ENCODE peak calls at places on chromosomes 5 and 9, in eight cellular contexts. Z is PC-3, P is MM.1S, L is GM23338, U is hepatocyte, Q is HCT116, Y is SK-N-SH, V is neural progenitor cell. J is an unnamed sample.

GRCh38 chr9:79639354-79639753 is 67.6 kb downstream of the TLE4 start:
- DNase-seq in Z (peak; percentile 59), P (no peak), L (no peak), U (no peak), Q (no peak), Y (no peak), V (no peak), J (no peak)

GRCh38 chr9:105114318-105114717 is 130.1 kb upstream of the SLC44A1 start:
- DNase-seq in Z (no peak), P (no peak), L (no peak), U (no peak), Q (no peak), Y (no peak), V (no peak), J (peak; percentile 33)

GRCh38 chr5:149301744-149302380 is 30.2 kb downstream of the AFAP1L1 start:
- DNase-seq in Z (no peak), P (no peak), L (no peak), U (no peak), Q (no peak), Y (no peak), V (no peak), J (no peak)

GRCh38 chr5:32785639-32786216 is 74.6 kb downstream of the NPR3 start:
- DNase-seq in Z (peak; percentile 73), P (peak; percentile 15), L (no peak), U (no peak), Q (peak; percentile 7), Y (no peak), V (no peak), J (no peak)

GRCh38 chr5:137199966-137200365 is 299.2 kb downstream of the SPOCK1 start:
- DNase-seq in Z (peak; percentile 44), P (no peak), L (peak; percentile 21), U (no peak), Q (no peak), Y (no peak), V (no peak), J (no peak)

GRCh38 chr5:157827429-157827828 is 31.5 kb downstream of the CLINT1 start:
- DNase-seq in Z (no peak), P (no peak), L (no peak), U (no peak), Q (no peak), Y (no peak), V (no peak), J (no peak)

GRCh38 chr5:137833463-137833862 is 34.2 kb upstream of the MYOT start:
- DNase-seq in Z (peak; percentile 90), P (no peak), L (peak; percentile 64), U (peak; percentile 84), Q (peak; percentile 92), Y (no peak), V (no peak), J (no peak)

GRCh38 chr9:98057095-98057799 is 715 bp downstream of the NANS start:
- DNase-seq in Z (no peak), P (peak; percentile 56), L (peak; percentile 30), U (no peak), Q (no peak), Y (no peak), V (peak; percentile 4), J (peak; percentile 37)

GRCh38 chr5:72151646-72152045 is 44.4 kb downstream of the MAP1B start:
- DNase-seq in Z (no peak), P (no peak), L (no peak), U (no peak), Q (no peak), Y (no peak), V (no peak), J (no peak)

GRCh38 chr5:95727764-95728191 is 3.4 kb upstream of the RHOBTB3 start:
- DNase-seq in Z (peak; percentile 55), P (peak; percentile 42), L (peak; percentile 5), U (peak; percentile 44), Q (no peak), Y (peak; percentile 31), V (no peak), J (peak; percentile 52)

GRCh38 chr5:66877843-66878242 is 281.6 kb downstream of the MAST4 start:
- DNase-seq in Z (peak; percentile 39), P (no peak), L (no peak), U (no peak), Q (no peak), Y (no peak), V (no peak), J (no peak)

GRCh38 chr5:165616550-165617430 is 2111.4 kb downstream of the MAT2B start:
- DNase-seq in Z (peak; percentile 4), P (no peak), L (peak; percentile 46), U (no peak), Q (no peak), Y (no peak), V (peak; percentile 25), J (no peak)
- H3K27ac ChIP-seq in Z (no peak overlapping the region), P (no peak overlapping the region), L (peak overlapping the region; percentile 51), U (no peak overlapping the region), Q (no peak overlapping the region), Y (no peak overlapping the region), V (no peak overlapping the region), J (no peak overlapping the region)

GRCh38 chr9:124454791-124455443 is 4.7 kb downstream of the ADGRD2 start:
- DNase-seq in Z (no peak), P (no peak), L (no peak), U (no peak), Q (no peak), Y (peak; percentile 32), V (no peak), J (no peak)

GRCh38 chr9:124455820-124456219 is 5.6 kb downstream of the ADGRD2 start:
- DNase-seq in Z (no peak), P (no peak), L (no peak), U (no peak), Q (no peak), Y (no peak), V (no peak), J (no peak)

GRCh38 chr9:124457887-124458431 is 7.7 kb downstream of the ADGRD2 start:
- DNase-seq in Z (no peak), P (no peak), L (no peak), U (no peak), Q (no peak), Y (no peak), V (no peak), J (no peak)

GRCh38 chr9:124457079-124457886 is 7.0 kb downstream of the ADGRD2 start:
- DNase-seq in Z (no peak), P (no peak), L (no peak), U (no peak), Q (no peak), Y (no peak), V (no peak), J (no peak)

DNA sequence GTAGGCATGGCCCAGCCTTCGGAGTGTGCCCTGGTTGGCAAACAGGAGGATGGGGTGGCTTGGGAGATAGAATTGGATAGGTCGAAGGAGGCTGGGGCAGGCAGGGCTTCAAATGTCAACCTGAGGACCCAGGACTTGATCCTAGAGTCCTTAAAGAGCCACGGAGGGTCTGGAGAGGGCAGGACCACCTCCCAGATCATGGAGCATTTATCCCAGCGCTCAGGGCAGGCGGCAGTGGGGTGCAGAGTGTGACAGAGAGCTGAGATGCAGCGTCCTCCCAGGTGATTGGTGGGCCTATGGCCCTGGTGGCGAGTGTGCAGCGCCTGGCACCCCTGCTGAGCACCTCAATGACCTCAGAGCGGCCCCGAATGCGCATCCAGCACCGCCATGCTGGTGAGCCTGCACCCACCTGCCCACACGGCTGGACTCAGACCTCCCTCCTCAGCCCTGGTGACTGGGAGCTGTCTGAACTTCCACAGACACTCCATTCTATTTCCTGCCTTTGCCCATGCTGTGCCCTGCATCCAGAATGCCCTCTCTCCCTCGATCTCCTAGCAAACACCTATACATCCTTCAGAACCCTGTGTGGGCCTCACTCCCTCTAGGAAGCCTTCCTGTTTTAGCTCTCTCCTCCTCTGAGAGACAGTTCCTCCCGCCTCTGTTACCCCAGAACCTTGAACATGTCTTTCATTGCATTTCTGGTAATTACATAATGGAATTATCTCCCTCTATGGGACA is 6.3 kb downstream of the ADGRD2 start:
- DNase-seq in Z (no peak), P (no peak), L (no peak), U (no peak), Q (no peak), Y (no peak), V (no peak), J (no peak)
- TF ChIP-seq CTCF in Z (no peak), P (no peak), L (no peak), U (no peak), Q (no peak), Y (no peak), V (no peak), J (no peak)

GRCh38 chr5:543351-543750 is 19.1 kb upstream of the SLC9A3 start:
- DNase-seq in Z (no peak), P (no peak), L (no peak), U (no peak), Q (no peak), Y (no peak), V (no peak), J (no peak)

GRCh38 chr5:543755-544674 is 19.8 kb upstream of the SLC9A3 start:
- DNase-seq in Z (no peak), P (peak; percentile 73), L (no peak), U (no peak), Q (no peak), Y (no peak), V (no peak), J (peak; percentile 90)

GRCh38 chr5:541888-542692 is 17.8 kb upstream of the SLC9A3 start:
- DNase-seq in Z (no peak), P (no peak), L (no peak), U (no peak), Q (no peak), Y (no peak), V (no peak), J (no peak)

GRCh38 chr5:541148-541887 is 17.1 kb upstream of the SLC9A3 start:
- DNase-seq in Z (no peak), P (no peak), L (peak; percentile 61), U (no peak), Q (no peak), Y (no peak), V (peak; percentile 40), J (peak; percentile 15)

GRCh38 chr5:542693-543311 is 18.6 kb upstream of the SLC9A3 start:
- DNase-seq in Z (no peak), P (no peak), L (no peak), U (no peak), Q (no peak), Y (no peak), V (no peak), J (no peak)
- TF ChIP-seq EZH2phosphoT487 in Z (no peak), P (no peak), L (no peak), U (no peak), Q (no peak), Y (no peak), V (no peak), J (no peak)

GRCh38 chr9:33440609-33441008 is 6.8 kb downstream of the AQP3 start:
- DNase-seq in Z (no peak), P (no peak), L (no peak), U (no peak), Q (no peak), Y (no peak), V (no peak), J (no peak)

GRCh38 chr9:33437898-33438297 is 9.5 kb downstream of the AQP3 start:
- DNase-seq in Z (no peak), P (no peak), L (no peak), U (no peak), Q (no peak), Y (no peak), V (no peak), J (peak; percentile 37)

GRCh38 chr9:33438926-33439511 is 8.4 kb downstream of the AQP3 start:
- DNase-seq in Z (no peak), P (no peak), L (no peak), U (no peak), Q (no peak), Y (no peak), V (no peak), J (no peak)

GRCh38 chr9:33442125-33442524 is 5.3 kb downstream of the AQP3 start:
- DNase-seq in Z (no peak), P (no peak), L (no peak), U (no peak), Q (no peak), Y (no peak), V (no peak), J (no peak)

GRCh38 chr9:33439731-33440130 is 7.7 kb downstream of the AQP3 start:
- DNase-seq in Z (peak; percentile 21), P (no peak), L (no peak), U (no peak), Q (no peak), Y (no peak), V (no peak), J (no peak)
- H3K27ac ChIP-seq in Z (peak overlapping the region; percentile 32), P (no peak overlapping the region), L (no peak overlapping the region), U (no peak overlapping the region), Q (no peak overlapping the region), Y (no peak overlapping the region), V (no peak overlapping the region), J (no peak overlapping the region)